ENCODE peak calls at places on chromosomes 7 and 10, in nine cellular contexts. P, Q, I, C, X, N, K, S and W are unnamed samples.

GRCh38 chr10:77116904-77117303 is 520.7 kb downstream of the KCNMA1 start:
- DNase-seq in X (no peak), Q (no peak), S (no peak), P (no peak), K (no peak), I (no peak), N (no peak), C (no peak), W (no peak)

GRCh38 chr10:23448802-23449570 is 10.1 kb downstream of the OTUD1 start:
- DNase-seq in K (no peak), X (no peak), N (peak; percentile 31), P (no peak), C (no peak), Q (no peak), I (no peak), S (no peak), W (no peak)

GRCh38 chr10:59625842-59626522 is 83.7 kb downstream of the SLC16A9 start:
- DNase-seq in K (peak; percentile 66), I (no peak), X (peak; percentile 34), N (peak; percentile 80), C (peak; percentile 84), S (peak; percentile 47), P (peak; percentile 10), Q (peak; percentile 60), W (no peak)

GRCh38 chr7:74480861-74481417 is 27.2 kb downstream of the GTF2IRD1 start:
- DNase-seq in S (no peak), I (peak; percentile 49), C (peak; percentile 77), Q (peak; percentile 9), X (peak; percentile 47), P (no peak), N (peak; percentile 80), K (peak; percentile 84), W (no peak)

GRCh38 chr10:58044072-58044471 is 223.6 kb downstream of the IPMK start:
- DNase-seq in S (no peak), N (peak; percentile 11), K (peak; percentile 28), I (no peak), C (peak; percentile 93), Q (no peak), P (no peak), X (no peak), W (no peak)

GRCh38 chr7:91265693-91266066 is 1.4 kb downstream of the FZD1 start:
- DNase-seq in S (peak; percentile 17), N (no peak), X (peak; percentile 18), C (no peak), Q (no peak), K (no peak), I (no peak), P (no peak), W (no peak)

GRCh38 chr10:89153086-89153485 is 54.0 kb downstream of the CH25H start:
- DNase-seq in Q (no peak), N (no peak), I (no peak), S (no peak), X (no peak), P (no peak), C (peak; percentile 41), K (no peak), W (no peak)

GRCh38 chr7:2281556-2281955 is 32.7 kb downstream of the SNX8 start:
- DNase-seq in N (peak; percentile 64), Q (no peak), S (no peak), K (no peak), X (peak; percentile 49), C (peak; percentile 69), P (no peak), I (peak; percentile 22), W (no peak)

GRCh38 chr7:151404216-151405011 is 5.4 kb downstream of the WDR86 start:
- DNase-seq in C (peak; percentile 65), Q (no peak), X (no peak), S (no peak), N (peak; percentile 69), P (no peak), K (peak; percentile 61), I (no peak), W (no peak)

GRCh38 chr10:46555713-46556514 is 544 bp downstream of the GPRIN2 start:
- DNase-seq in P (no peak), N (no peak), C (no peak), K (no peak), S (peak; percentile 75), X (peak; percentile 22), Q (peak; percentile 47), I (peak; percentile 19), W (no peak)

GRCh38 chr7:149261829-149262617 is at the start of gene ZNF783:
- DNase-seq in P (peak; percentile 80), S (peak; percentile 84), Q (peak; percentile 77), N (peak; percentile 97), K (peak; percentile 81), I (peak; percentile 91), C (peak; percentile 82), X (peak; percentile 89), W (peak; percentile 76)

GRCh38 chr7:140200102-140200989 is 23.6 kb upstream of the KDM7A start:
- DNase-seq in X (no peak), K (peak; percentile 65), Q (no peak), I (no peak), N (peak; percentile 72), S (no peak), P (no peak), C (peak; percentile 90), W (no peak)

GRCh38 chr7:31120800-31121513 is 68.8 kb downstream of the ADCYAP1R1 start:
- DNase-seq in Q (no peak), I (no peak), K (no peak), X (no peak), N (no peak), C (no peak), P (no peak), S (no peak), W (no peak)

GRCh38 chr10:43251664-43252165 is 15.2 kb downstream of the RASGEF1A start:
- DNase-seq in Q (no peak), X (peak; percentile 14), I (no peak), C (no peak), N (no peak), S (peak; percentile 8), P (no peak), K (no peak), W (no peak)

GRCh38 chr10:101063162-101063525 is 1.4 kb downstream of the KAZALD1 start:
- DNase-seq in C (no peak), K (no peak), N (no peak), S (no peak), P (no peak), I (no peak), Q (peak; percentile 30), X (no peak), W (no peak)

GRCh38 chr10:18312385-18313145 is 172.3 kb downstream of the CACNB2 start:
- DNase-seq in C (peak; percentile 80), N (peak; percentile 78), S (peak; percentile 13), K (peak; percentile 43), I (no peak), Q (no peak), P (no peak), X (no peak), W (no peak)

GRCh38 chr7:27921081-27921836 is 181.3 kb downstream of the TAX1BP1 start:
- DNase-seq in P (no peak), N (peak; percentile 69), X (peak; percentile 27), I (no peak), C (peak; percentile 82), K (peak; percentile 72), Q (peak; percentile 56), S (peak; percentile 22), W (no peak)

GRCh38 chr7:157975401-157976372 is 611.9 kb downstream of the PTPRN2 start:
- DNase-seq in C (no peak), P (no peak), K (no peak), X (no peak), S (no peak), N (no peak), Q (no peak), I (no peak), W (no peak)

GRCh38 chr7:104111294-104111693 is 96.5 kb downstream of the ORC5 start:
- DNase-seq in C (no peak), K (no peak), P (no peak), X (no peak), N (no peak), S (no peak), I (no peak), Q (no peak), W (no peak)

GRCh38 chr10:9331583-9332008 is 1277.1 kb downstream of the GATA3 start:
- DNase-seq in P (no peak), C (peak; percentile 63), Q (no peak), I (no peak), K (peak; percentile 50), S (no peak), X (no peak), N (peak; percentile 72), W (no peak)